ENCODE peak calls at places on chromosomes 2 and 18, in six cellular contexts. One of them, this sample, is unnamed.

GRCh38 chr18:75003764-75004690 is 204.9 kb downstream of the PTGR3 start:
- DNase-seq in fibroblast of lung: no peak
- DNase-seq in endothelial cell of umbilical vein: no peak
- DNase-seq in mammary epithelial cell: no peak
- DNase-seq in neural progenitor cell: no peak
- DNase-seq in GM12878: no peak
- DNase-seq in this sample: no peak

GRCh38 chr2:62216616-62217015 is 20.7 kb downstream of the B3GNT2 start:
- DNase-seq in mammary epithelial cell: peak; percentile 74
- DNase-seq in neural progenitor cell: no peak
- DNase-seq in fibroblast of lung: peak; percentile 84
- DNase-seq in endothelial cell of umbilical vein: peak; percentile 93
- DNase-seq in GM12878: no peak
- DNase-seq in this sample: no peak

GRCh38 chr18:32431753-32432152 is 38.9 kb downstream of the GAREM1 start:
- DNase-seq in GM12878: no peak
- DNase-seq in neural progenitor cell: no peak
- DNase-seq in endothelial cell of umbilical vein: no peak
- DNase-seq in fibroblast of lung: no peak
- DNase-seq in mammary epithelial cell: no peak
- DNase-seq in this sample: no peak

GRCh38 chr2:42047488-42048317 is at the start of gene PKDCC:
- DNase-seq in neural progenitor cell: peak; percentile 95
- DNase-seq in fibroblast of lung: peak; percentile 83
- DNase-seq in GM12878: no peak
- DNase-seq in mammary epithelial cell: peak; percentile 28
- DNase-seq in endothelial cell of umbilical vein: peak; percentile 62
- DNase-seq in this sample: no peak

GRCh38 chr18:3281456-3282400 is 19.8 kb downstream of the MYL12B start:
- DNase-seq in mammary epithelial cell: peak; percentile 68
- DNase-seq in neural progenitor cell: peak; percentile 85
- DNase-seq in GM12878: no peak
- DNase-seq in endothelial cell of umbilical vein: peak; percentile 91
- DNase-seq in fibroblast of lung: peak; percentile 72
- DNase-seq in this sample: peak; percentile 91

GRCh38 chr18:13797157-13797611 is 26.8 kb upstream of the MC5R start:
- DNase-seq in fibroblast of lung: peak; percentile 70
- DNase-seq in neural progenitor cell: no peak
- DNase-seq in mammary epithelial cell: peak; percentile 72
- DNase-seq in GM12878: no peak
- DNase-seq in endothelial cell of umbilical vein: peak; percentile 80
- DNase-seq in this sample: no peak

GRCh38 chr2:101619191-101619591 is 78.3 kb upstream of the MAP4K4 start:
- DNase-seq in GM12878: no peak
- DNase-seq in endothelial cell of umbilical vein: peak; percentile 94
- DNase-seq in mammary epithelial cell: no peak
- DNase-seq in neural progenitor cell: no peak
- DNase-seq in fibroblast of lung: peak; percentile 19
- DNase-seq in this sample: no peak

GRCh38 chr2:216012133-216012829 is 1.1 kb downstream of the MREG start:
- DNase-seq in endothelial cell of umbilical vein: peak; percentile 15
- DNase-seq in GM12878: no peak
- DNase-seq in mammary epithelial cell: peak; percentile 85
- DNase-seq in fibroblast of lung: peak; percentile 83
- DNase-seq in neural progenitor cell: no peak
- DNase-seq in this sample: peak; percentile 7

GRCh38 chr2:160582481-160583161 is 89.0 kb upstream of the RBMS1 start:
- DNase-seq in GM12878: no peak
- DNase-seq in neural progenitor cell: peak; percentile 67
- DNase-seq in mammary epithelial cell: no peak
- DNase-seq in fibroblast of lung: peak; percentile 85
- DNase-seq in endothelial cell of umbilical vein: no peak
- DNase-seq in this sample: no peak

GRCh38 chr2:178723786-178724346 is 83.4 kb downstream of the TTN start:
- DNase-seq in fibroblast of lung: peak; percentile 35
- DNase-seq in neural progenitor cell: no peak
- DNase-seq in endothelial cell of umbilical vein: no peak
- DNase-seq in GM12878: no peak
- DNase-seq in mammary epithelial cell: no peak
- DNase-seq in this sample: no peak

GRCh38 chr2:127049927-127050802 is 56.8 kb downstream of the BIN1 start:
- DNase-seq in mammary epithelial cell: peak; percentile 20
- DNase-seq in fibroblast of lung: peak; percentile 21
- DNase-seq in neural progenitor cell: peak; percentile 81
- DNase-seq in endothelial cell of umbilical vein: peak; percentile 34
- DNase-seq in GM12878: no peak
- DNase-seq in this sample: peak; percentile 52

GRCh38 chr2:6254446-6254845 is 562.3 kb downstream of the SOX11 start:
- DNase-seq in endothelial cell of umbilical vein: no peak
- DNase-seq in fibroblast of lung: no peak
- DNase-seq in GM12878: no peak
- DNase-seq in neural progenitor cell: no peak
- DNase-seq in mammary epithelial cell: no peak
- DNase-seq in this sample: peak; percentile 31

GRCh38 chr18:23743733-23744333 is 54.6 kb downstream of the LAMA3 start:
- DNase-seq in fibroblast of lung: no peak
- DNase-seq in neural progenitor cell: no peak
- DNase-seq in mammary epithelial cell: no peak
- DNase-seq in endothelial cell of umbilical vein: no peak
- DNase-seq in GM12878: no peak
- DNase-seq in this sample: no peak

GRCh38 chr2:207394203-207394741 is 135.5 kb upstream of the CREB1 start:
- DNase-seq in neural progenitor cell: no peak
- DNase-seq in mammary epithelial cell: peak; percentile 85
- DNase-seq in endothelial cell of umbilical vein: no peak
- DNase-seq in GM12878: no peak
- DNase-seq in fibroblast of lung: peak; percentile 53
- DNase-seq in this sample: no peak

GRCh38 chr18:47730795-47731194 is 199.7 kb downstream of the SMAD2 start:
- DNase-seq in endothelial cell of umbilical vein: no peak
- DNase-seq in GM12878: no peak
- DNase-seq in fibroblast of lung: no peak
- DNase-seq in mammary epithelial cell: peak; percentile 3
- DNase-seq in neural progenitor cell: no peak
- DNase-seq in this sample: no peak

GRCh38 chr2:53609561-53609960 is 158.0 kb upstream of the CHAC2 start:
- DNase-seq in neural progenitor cell: no peak
- DNase-seq in fibroblast of lung: peak; percentile 30
- DNase-seq in endothelial cell of umbilical vein: no peak
- DNase-seq in GM12878: no peak
- DNase-seq in mammary epithelial cell: no peak
- DNase-seq in this sample: no peak

GRCh38 chr2:105814291-105814940 is 69.7 kb downstream of the NCK2 start:
- DNase-seq in endothelial cell of umbilical vein: no peak
- DNase-seq in mammary epithelial cell: peak; percentile 79
- DNase-seq in GM12878: no peak
- DNase-seq in neural progenitor cell: no peak
- DNase-seq in fibroblast of lung: peak; percentile 42
- DNase-seq in this sample: no peak

DNA sequence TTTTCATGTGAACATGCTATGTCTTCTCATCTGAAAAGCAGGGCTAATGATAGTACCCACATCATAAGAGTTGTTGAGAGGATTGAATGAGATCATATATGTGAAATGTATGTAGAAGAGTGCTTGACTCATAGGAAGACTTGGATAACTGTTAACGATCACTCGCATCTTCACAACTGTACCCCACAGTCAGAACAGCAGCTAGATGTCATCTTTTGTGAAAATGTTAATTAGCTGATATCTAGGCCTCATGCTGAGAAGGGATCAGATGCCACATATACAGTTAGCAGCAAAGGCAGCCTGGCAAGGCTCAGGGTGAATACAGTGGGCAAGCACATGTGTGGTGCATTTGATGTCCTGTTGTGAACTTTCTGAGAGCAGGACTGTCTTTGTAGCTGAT is 24.2 kb downstream of the MAP3K20 start:
- DNase-seq in mammary epithelial cell: no peak
- DNase-seq in neural progenitor cell: no peak
- DNase-seq in fibroblast of lung: no peak
- DNase-seq in endothelial cell of umbilical vein: no peak
- DNase-seq in GM12878: no peak
- DNase-seq in this sample: no peak
- TF ChIP-seq CTCF in mammary epithelial cell: no peak
- TF ChIP-seq CTCF in neural progenitor cell: no peak
- TF ChIP-seq CTCF in fibroblast of lung: no peak
- TF ChIP-seq CTCF in endothelial cell of umbilical vein: no peak
- TF ChIP-seq CTCF in GM12878: no peak
- TF ChIP-seq CTCF in this sample: no peak

DNA sequence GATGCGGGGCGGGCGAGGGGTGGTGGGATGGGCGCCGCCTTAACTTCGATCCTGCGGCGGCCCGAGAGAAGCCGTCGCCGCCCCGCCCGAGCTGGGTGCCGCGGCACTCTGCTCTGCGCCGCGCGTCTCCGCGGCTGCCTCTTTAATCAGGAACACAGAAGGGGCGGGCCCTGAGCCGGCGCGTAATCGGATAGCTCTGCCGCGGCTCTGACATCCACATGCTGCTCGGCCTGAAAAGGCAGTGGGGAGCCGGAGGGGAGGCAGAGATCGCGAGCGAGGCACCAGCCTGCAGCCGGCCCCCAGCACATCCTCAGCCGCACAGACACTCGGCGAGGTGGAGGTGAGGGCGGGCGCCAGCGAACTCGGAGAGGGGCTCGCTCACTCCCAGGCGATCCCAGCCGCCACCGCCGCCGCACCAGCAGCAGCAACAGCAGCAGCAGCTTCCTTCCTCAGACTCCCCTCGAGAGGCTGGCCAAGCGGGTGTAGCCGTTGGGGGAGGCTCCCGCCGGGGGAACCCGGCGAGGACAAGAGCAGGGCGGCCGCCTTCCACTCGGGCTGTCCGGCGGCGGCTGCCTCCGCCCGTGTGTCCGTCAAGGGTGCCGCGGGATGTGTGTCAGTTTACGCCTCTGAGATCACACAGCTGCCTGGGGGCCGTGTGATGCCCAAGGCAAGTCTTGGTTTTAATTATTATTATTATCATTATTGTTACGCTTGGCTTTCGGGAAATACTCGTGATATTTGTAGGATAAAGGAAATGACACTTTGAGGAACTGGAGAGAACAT is at the start of gene NRP2:
- DNase-seq in endothelial cell of umbilical vein: peak; percentile 93
- DNase-seq in fibroblast of lung: peak; percentile 91
- DNase-seq in GM12878: no peak
- DNase-seq in neural progenitor cell: peak; percentile 97
- DNase-seq in mammary epithelial cell: peak; percentile 86
- DNase-seq in this sample: peak; percentile 77
- H3K4me1 ChIP-seq in endothelial cell of umbilical vein: peaks cover 34% of the 10 kb centered on the region
- H3K4me1 ChIP-seq in fibroblast of lung: peaks cover 2% of the 10 kb centered on the region
- H3K4me1 ChIP-seq in GM12878: peaks cover 13% of the 10 kb centered on the region
- H3K4me1 ChIP-seq in neural progenitor cell: peaks cover 51% of the 10 kb centered on the region
- H3K4me1 ChIP-seq in mammary epithelial cell: peaks cover 71% of the 10 kb centered on the region
- H3K4me1 ChIP-seq in this sample: peaks cover 30% of the 10 kb centered on the region

GRCh38 chr2:128315829-128316776 is 2.6 kb downstream of the HS6ST1 start:
- DNase-seq in fibroblast of lung: peak; percentile 53
- DNase-seq in GM12878: no peak
- DNase-seq in neural progenitor cell: no peak
- DNase-seq in endothelial cell of umbilical vein: no peak
- DNase-seq in mammary epithelial cell: no peak
- DNase-seq in this sample: peak; percentile 71
- H4K20me1 ChIP-seq in fibroblast of lung: peaks cover 3% of the 10 kb centered on the region
- H4K20me1 ChIP-seq in GM12878: peaks cover 7% of the 10 kb centered on the region
- H4K20me1 ChIP-seq in neural progenitor cell: peaks cover 68% of the 10 kb centered on the region
- H4K20me1 ChIP-seq in endothelial cell of umbilical vein: no peaks in the 10 kb centered on the region
- H4K20me1 ChIP-seq in mammary epithelial cell: no peaks in the 10 kb centered on the region
- H4K20me1 ChIP-seq in this sample: peaks cover 29% of the 10 kb centered on the region

GRCh38 chr2:149039213-149039724 is 770 bp downstream of the LYPD6B start:
- DNase-seq in GM12878: no peak
- DNase-seq in neural progenitor cell: no peak
- DNase-seq in endothelial cell of umbilical vein: no peak
- DNase-seq in fibroblast of lung: no peak
- DNase-seq in mammary epithelial cell: no peak
- DNase-seq in this sample: no peak

GRCh38 chr2:149038442-149039212 is at the start of gene LYPD6B:
- DNase-seq in fibroblast of lung: no peak
- DNase-seq in endothelial cell of umbilical vein: no peak
- DNase-seq in mammary epithelial cell: peak; percentile 16
- DNase-seq in GM12878: no peak
- DNase-seq in neural progenitor cell: peak; percentile 70
- DNase-seq in this sample: no peak

GRCh38 chr2:149041482-149041881 is 3.0 kb downstream of the LYPD6B start:
- DNase-seq in mammary epithelial cell: no peak
- DNase-seq in fibroblast of lung: no peak
- DNase-seq in endothelial cell of umbilical vein: no peak
- DNase-seq in GM12878: no peak
- DNase-seq in neural progenitor cell: no peak
- DNase-seq in this sample: no peak

GRCh38 chr2:149042881-149043280 is 4.4 kb downstream of the LYPD6B start:
- DNase-seq in mammary epithelial cell: no peak
- DNase-seq in fibroblast of lung: peak; percentile 20
- DNase-seq in neural progenitor cell: no peak
- DNase-seq in endothelial cell of umbilical vein: no peak
- DNase-seq in GM12878: no peak
- DNase-seq in this sample: no peak

DNA sequence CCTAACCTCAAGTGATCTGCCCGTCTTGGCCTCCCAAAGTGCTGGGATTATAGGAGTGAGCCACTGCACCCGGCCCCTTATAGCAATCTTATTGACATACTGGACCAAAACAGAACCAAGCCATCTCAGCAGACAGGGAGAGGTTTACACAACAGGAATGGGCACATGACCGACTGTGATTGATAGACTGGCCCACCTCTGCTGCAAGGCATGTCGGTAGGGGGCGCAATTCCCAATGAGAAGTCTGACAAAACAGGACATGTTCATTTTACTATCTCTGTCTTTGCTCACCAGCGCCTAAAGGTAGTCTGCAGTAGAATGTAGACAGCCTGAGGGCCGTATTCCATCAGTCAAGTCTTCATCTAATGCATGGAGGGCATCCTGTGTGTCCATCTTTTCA is 2.0 kb downstream of the LYPD6B start:
- DNase-seq in GM12878: no peak
- DNase-seq in fibroblast of lung: no peak
- DNase-seq in endothelial cell of umbilical vein: peak; percentile 14
- DNase-seq in mammary epithelial cell: peak; percentile 24
- DNase-seq in neural progenitor cell: peak; percentile 47
- DNase-seq in this sample: peak; percentile 68
- TF ChIP-seq CTCF in GM12878: peak; percentile 78
- TF ChIP-seq CTCF in fibroblast of lung: peak; percentile 21
- TF ChIP-seq CTCF in endothelial cell of umbilical vein: peak; percentile 43
- TF ChIP-seq CTCF in mammary epithelial cell: peak; percentile 50
- TF ChIP-seq CTCF in neural progenitor cell: peak; percentile 68
- TF ChIP-seq CTCF in this sample: peak; percentile 85

DNA sequence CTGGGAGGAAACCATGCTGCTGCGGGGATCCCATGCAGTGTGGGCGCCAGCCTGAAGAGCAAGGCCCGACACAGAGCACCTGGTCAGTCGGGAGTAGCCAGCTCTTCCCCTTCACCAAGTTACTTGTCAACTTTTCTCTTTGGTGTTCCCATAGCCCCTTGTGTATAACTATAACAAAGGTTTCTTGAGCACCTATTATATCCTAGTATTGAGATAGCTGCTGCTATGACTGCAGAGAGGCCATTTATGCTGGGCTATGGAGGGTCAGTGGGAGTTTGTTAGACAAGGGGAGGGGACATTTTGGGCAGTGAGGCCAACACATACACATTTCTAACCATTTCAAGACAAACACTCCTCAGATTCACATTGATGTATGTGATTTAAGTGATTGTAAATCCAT is 10.8 kb downstream of the HK2 start:
- DNase-seq in GM12878: no peak
- DNase-seq in mammary epithelial cell: no peak
- DNase-seq in neural progenitor cell: no peak
- DNase-seq in fibroblast of lung: no peak
- DNase-seq in endothelial cell of umbilical vein: no peak
- DNase-seq in this sample: no peak
- H3K4me1 ChIP-seq in GM12878: peaks cover 63% of the 10 kb centered on the region
- H3K4me1 ChIP-seq in mammary epithelial cell: peaks cover 72% of the 10 kb centered on the region
- H3K4me1 ChIP-seq in neural progenitor cell: peaks cover 30% of the 10 kb centered on the region
- H3K4me1 ChIP-seq in fibroblast of lung: peaks cover 46% of the 10 kb centered on the region
- H3K4me1 ChIP-seq in endothelial cell of umbilical vein: peaks cover 47% of the 10 kb centered on the region
- H3K4me1 ChIP-seq in this sample: peaks cover 38% of the 10 kb centered on the region

This sample was measured in OCI-LY7.